ENCODE peak calls at places on chromosome 13, in eight cellular contexts. W is activated CD4-positive, alpha-beta T cell treated with anti-CD3 and anti-CD28 coated beads for 24 hours; M is left cardiac atrium; Z is heart right ventricle; H is endothelial cell; B is COR-L47; C is MCF 10A; S is left ventricle myocardium inferior. X is an unnamed sample.

GRCh38 chr13:80303225-80303811 is 37.6 kb downstream of the SPRY2 start:
- DNase-seq in S (no peak), W (no peak), Z (no peak), M (no peak), C (no peak), B (no peak), H (no peak), X (no peak)

GRCh38 chr13:45702088-45702487 is at the start of gene CBY2:
- DNase-seq in H (no peak), S (no peak), B (no peak), Z (no peak), W (no peak), C (no peak), M (no peak), X (no peak)

GRCh38 chr13:107765724-107766436 is 449.5 kb downstream of the LIG4 start:
- DNase-seq in W (no peak), S (no peak), H (no peak), M (no peak), Z (no peak), B (peak; percentile 86), C (no peak), X (no peak)

GRCh38 chr13:85650613-85651012 is 148.6 kb downstream of the SLITRK6 start:
- DNase-seq in Z (no peak), W (no peak), S (no peak), M (no peak), C (peak; percentile 30), H (no peak), B (peak; percentile 11), X (no peak)

GRCh38 chr13:33678906-33679657 is 138.9 kb upstream of the RFC3 start:
- DNase-seq in H (no peak), B (no peak), C (peak; percentile 94), S (peak; percentile 29), W (peak; percentile 61), M (peak; percentile 69), Z (peak; percentile 75), X (peak; percentile 91)

GRCh38 chr13:42041017-42041683 is 7.3 kb upstream of the DGKH start:
- DNase-seq in B (peak; percentile 62), Z (peak; percentile 51), H (peak; percentile 68), S (peak; percentile 53), M (peak; percentile 57), W (no peak), C (peak; percentile 70), X (peak; percentile 74)

GRCh38 chr13:51556740-51557139 is 27.5 kb upstream of the WDFY2 start:
- DNase-seq in H (no peak), S (peak; percentile 27), C (peak; percentile 30), B (no peak), M (no peak), Z (no peak), W (no peak), X (peak; percentile 16)

GRCh38 chr13:101576977-101577376 is 124.5 kb downstream of the ITGBL1 start:
- DNase-seq in S (no peak), B (no peak), H (no peak), W (no peak), C (no peak), M (no peak), Z (no peak), X (no peak)

GRCh38 chr13:113785051-113786010 is 26.3 kb downstream of the TMEM255B start:
- DNase-seq in S (no peak), W (no peak), M (no peak), B (peak; percentile 10), C (peak; percentile 95), H (no peak), Z (no peak), X (no peak)